ENCODE peak calls at places on chromosome 20, in eight cellular contexts. U is IMR-90; M is fibroblast of lung; K is dorsolateral prefrontal cortex; O is SJSA1; A is thyroid gland; S is CD4-positive, alpha-beta memory T cell; X is Panc1. L is an unnamed sample.
A peak's percentile ranks its signal among the peaks of the same experiment; 100 is the strongest.

GRCh38 chr20:10436053-10436699 is 1.1 kb downstream of the SLX4IP start:
- DNase-seq in X (no peak), M (no peak), K (no peak), A (no peak), O (no peak), S (no peak), U (no peak), L (no peak)

GRCh38 chr20:6959900-6960312 is 192.4 kb downstream of the BMP2 start:
- DNase-seq in X (no peak), O (no peak), K (no peak), U (no peak), A (no peak), S (no peak), M (no peak), L (no peak)

GRCh38 chr20:59010321-59010994 is 3.4 kb upstream of the CTSZ start:
- DNase-seq in K (peak; percentile 10), A (peak; percentile 64), U (no peak), S (no peak), M (peak; percentile 63), O (peak; percentile 36), X (no peak), L (no peak)

GRCh38 chr20:50284811-50285375 is 94.3 kb downstream of the CEBPB start:
- DNase-seq in S (no peak), K (no peak), M (no peak), O (no peak), A (peak; percentile 53), U (no peak), X (no peak), L (peak; percentile 85)

GRCh38 chr20:23235173-23236027 is 115.2 kb upstream of the NXT1 start:
- DNase-seq in O (no peak), M (peak; percentile 41), A (peak; percentile 65), K (peak; percentile 43), X (no peak), U (peak; percentile 54), S (peak; percentile 14), L (peak; percentile 88)

GRCh38 chr20:19995220-19995863 is 21.8 kb upstream of the NAA20 start:
- DNase-seq in X (no peak), U (peak; percentile 64), O (no peak), A (peak; percentile 42), K (peak; percentile 68), M (peak; percentile 59), S (peak; percentile 44), L (no peak)

GRCh38 chr20:23255658-23256385 is 94.8 kb upstream of the NXT1 start:
- DNase-seq in X (no peak), A (no peak), U (peak; percentile 83), M (peak; percentile 29), O (peak; percentile 67), S (no peak), K (no peak), L (no peak)

GRCh38 chr20:22966787-22967464 is 68.2 kb upstream of the SSTR4 start:
- DNase-seq in M (no peak), A (no peak), X (no peak), S (no peak), K (no peak), U (no peak), O (no peak), L (no peak)

GRCh38 chr20:15176929-15177328 is 839.5 kb upstream of the FLRT3 start:
- DNase-seq in O (no peak), S (no peak), X (no peak), U (no peak), A (no peak), K (no peak), M (no peak), L (no peak)

GRCh38 chr20:48642105-48642880 is 185.5 kb downstream of the PREX1 start:
- DNase-seq in U (no peak), M (no peak), K (no peak), X (no peak), O (no peak), S (no peak), A (no peak), L (no peak)

GRCh38 chr20:53547664-53548239 is 45.9 kb downstream of the ZNF217 start:
- DNase-seq in X (peak; percentile 45), M (peak; percentile 58), O (no peak), A (peak; percentile 25), S (peak; percentile 29), K (no peak), U (peak; percentile 76), L (no peak)

GRCh38 chr20:9051508-9051907 is 17.4 kb upstream of the PLCB4 start:
- DNase-seq in O (peak; percentile 88), S (no peak), K (no peak), A (no peak), U (peak; percentile 99), X (peak; percentile 30), M (peak; percentile 98), L (no peak)

GRCh38 chr20:2400290-2400689 is 19.6 kb downstream of the TGM6 start:
- DNase-seq in O (no peak), M (no peak), A (no peak), S (no peak), K (no peak), X (no peak), U (no peak), L (no peak)

GRCh38 chr20:19327401-19327800 is 115.0 kb downstream of the SLC24A3 start:
- DNase-seq in O (no peak), S (no peak), X (no peak), U (no peak), M (no peak), K (no peak), A (no peak), L (no peak)

GRCh38 chr20:1490643-1491042 is 577 bp downstream of the SIRPB2 start:
- DNase-seq in M (no peak), O (no peak), A (no peak), S (no peak), K (no peak), X (no peak), U (no peak), L (no peak)

GRCh38 chr20:53692465-53693067 is 98.9 kb upstream of the ZNF217 start:
- DNase-seq in U (peak; percentile 86), X (no peak), M (peak; percentile 96), O (no peak), S (no peak), A (no peak), K (no peak), L (peak; percentile 82)

GRCh38 chr20:36573798-36574277 is 441 bp downstream of the TGIF2 start:
- DNase-seq in U (no peak), A (peak; percentile 41), K (no peak), O (peak; percentile 49), X (no peak), S (peak; percentile 37), M (no peak), L (peak; percentile 77)

GRCh38 chr20:36573103-36573797 is at the start of gene TGIF2:
- DNase-seq in O (peak; percentile 94), S (peak; percentile 89), K (no peak), M (peak; percentile 85), A (peak; percentile 92), U (peak; percentile 81), X (no peak), L (peak; percentile 86)

GRCh38 chr20:36572701-36573102 is 695 bp upstream of the TGIF2 start:
- DNase-seq in U (peak; percentile 51), O (no peak), X (no peak), S (no peak), K (no peak), M (peak; percentile 46), A (peak; percentile 24), L (no peak)

GRCh38 chr20:36569847-36570429 is 3.5 kb upstream of the TGIF2 start:
- DNase-seq in M (peak; percentile 82), O (peak; percentile 52), K (no peak), S (no peak), X (no peak), U (peak; percentile 65), A (no peak), L (no peak)

GRCh38 chr20:36571564-36572504 is 1.6 kb upstream of the TGIF2 start:
- DNase-seq in S (no peak), X (no peak), A (no peak), U (no peak), O (no peak), K (no peak), M (no peak), L (no peak)
- H3K4me3 ChIP-seq in S (no peak overlapping the region), X (no peak overlapping the region), A (no peak overlapping the region), U (no peak overlapping the region), O (no peak overlapping the region), K (no peak overlapping the region), M (no peak overlapping the region), L (no peak overlapping the region)

GRCh38 chr20:45828589-45828988 is 1.5 kb upstream of the TNNC2 start:
- DNase-seq in X (no peak), K (no peak), S (no peak), U (no peak), A (peak; percentile 37), O (no peak), M (no peak), L (peak; percentile 43)

GRCh38 chr20:45827712-45828111 is 600 bp upstream of the TNNC2 start:
- DNase-seq in O (no peak), M (no peak), U (no peak), X (no peak), K (no peak), A (no peak), S (no peak), L (no peak)

GRCh38 chr20:45826381-45827019 is 612 bp downstream of the TNNC2 start:
- DNase-seq in A (peak; percentile 60), S (no peak), K (no peak), O (no peak), X (no peak), M (no peak), U (peak; percentile 31), L (peak; percentile 77)

GRCh38 chr20:45823949-45824835 is 2.9 kb downstream of the TNNC2 start:
- DNase-seq in O (no peak), S (peak; percentile 43), X (no peak), K (no peak), U (no peak), M (peak; percentile 31), A (peak; percentile 41), L (peak; percentile 39)

GRCh38 chr20:45827030-45827652 is at the start of gene TNNC2:
- DNase-seq in S (no peak), O (no peak), U (no peak), A (no peak), M (no peak), K (no peak), X (no peak), L (no peak)
- H3K27ac ChIP-seq in S (no peak within 1 kb of the TSS), O (no peak within 1 kb of the TSS), U (peak within 1 kb of the TSS; percentile 2), A (peak within 1 kb of the TSS; percentile 59), M (peak within 1 kb of the TSS; percentile 34), K (peak within 1 kb of the TSS; percentile 51), X (no peak within 1 kb of the TSS), L (peak within 1 kb of the TSS; percentile 2)

GRCh38 chr20:17403496-17403895 is 127.7 kb downstream of the BFSP1 start:
- DNase-seq in O (no peak), S (no peak), X (no peak), A (no peak), K (no peak), M (no peak), U (no peak), L (no peak)
- H3K27me3 ChIP-seq in O (peaks cover 23% of the 10 kb centered on the region), S (no peaks in the 10 kb centered on the region), X (peaks cover 12% of the 10 kb centered on the region), A (no peaks in the 10 kb centered on the region), K (no peaks in the 10 kb centered on the region), M (no peaks in the 10 kb centered on the region), U (peaks cover 5% of the 10 kb centered on the region), L (no peaks in the 10 kb centered on the region)

GRCh38 chr20:33475381-33476160 is 14.3 kb upstream of the CBFA2T2 start:
- DNase-seq in O (no peak), S (no peak), U (no peak), X (no peak), K (no peak), M (no peak), A (no peak), L (no peak)
- H3K4me3 ChIP-seq in O (no peak overlapping the region), S (no peak overlapping the region), U (no peak overlapping the region), X (no peak overlapping the region), K (no peak overlapping the region), M (no peak overlapping the region), A (no peak overlapping the region), L (no peak overlapping the region)

L was measured in right cardiac atrium.